ENCODE peak calls at places on chromosomes 12 and 14, in seven cellular contexts. G is RWPE1; R is stimulated activated CD8-positive, alpha-beta memory T cell treated with anti-CD3 and anti-CD28 coated beads, Interleukin-2, amount 100 ng/mL, for 48 hours; O is activated T-cell treated with anti-CD3 and anti-CD28 coated beads, Interleukin-2, amount 50 U/mL, for 48 hours; A is amniotic stem cell; H is Jurkat, Clone E6-1; K is NCI-H1694. L is an unnamed sample.

GRCh38 chr12:122082621-122083356 is 4.2 kb downstream of the MLXIP start:
- DNase-seq in G (no peak), R (no peak), O (no peak), A (no peak), H (peak), K (no peak), L (no peak)

GRCh38 chr12:49554266-49554665 is 13.7 kb downstream of the MCRS1 start:
- DNase-seq in G (no peak), R (no peak), O (no peak), A (no peak), H (no peak), K (no peak), L (no peak)

GRCh38 chr12:122080149-122081107 is 1.9 kb downstream of the MLXIP start:
- DNase-seq in G (peak), R (no peak), O (peak), A (peak), H (no peak), K (no peak), L (peak)

GRCh38 chr14:75003250-75004027 is 718 bp downstream of the EIF2B2 start:
- DNase-seq in G (no peak), R (no peak), O (peak), A (no peak), H (no peak), K (no peak), L (no peak)

GRCh38 chr12:42421844-42422779 is 96.1 kb downstream of the PPHLN1 start:
- DNase-seq in G (no peak), R (no peak), O (no peak), A (peak), H (no peak), K (no peak), L (no peak)

GRCh38 chr12:94263905-94264655 is 115.7 kb downstream of the PLXNC1 start:
- DNase-seq in G (no peak), R (no peak), O (no peak), A (no peak), H (no peak), K (no peak), L (no peak)

GRCh38 chr12:53077030-53077429 is 2.2 kb downstream of the SPRYD3 start:
- DNase-seq in G (no peak), R (no peak), O (no peak), A (no peak), H (no peak), K (no peak), L (no peak)

GRCh38 chr12:93563807-93564538 is 8.5 kb upstream of the SOCS2 start:
- DNase-seq in G (peak), R (no peak), O (no peak), A (no peak), H (peak), K (peak), L (no peak)

GRCh38 chr14:99322731-99323599 is 51.0 kb upstream of the BCL11B start:
- DNase-seq in G (no peak), R (no peak), O (no peak), A (no peak), H (no peak), K (no peak), L (no peak)

GRCh38 chr12:6872073-6873048 is 742 bp downstream of the SPSB2 start:
- DNase-seq in G (peak), R (peak), O (peak), A (peak), H (peak), K (peak), L (peak)

GRCh38 chr12:81123611-81124010 is 45.7 kb downstream of the ACSS3 start:
- DNase-seq in G (no peak), R (no peak), O (no peak), A (no peak), H (no peak), K (no peak), L (no peak)

GRCh38 chr14:100404419-100404818 is 81.3 kb downstream of the SLC25A47 start:
- DNase-seq in G (no peak), R (no peak), O (no peak), A (no peak), H (no peak), K (no peak), L (no peak)

GRCh38 chr14:50425816-50426215 is 29.1 kb upstream of the CDKL1 start:
- DNase-seq in G (no peak), R (no peak), O (no peak), A (no peak), H (no peak), K (no peak), L (no peak)

GRCh38 chr14:35078082-35078481 is 32.0 kb downstream of the FAM177A1 start:
- DNase-seq in G (no peak), R (no peak), O (no peak), A (no peak), H (no peak), K (no peak), L (no peak)

GRCh38 chr12:67006612-67007011 is 262.5 kb upstream of the CAND1 start:
- DNase-seq in G (no peak), R (no peak), O (no peak), A (no peak), H (no peak), K (no peak), L (no peak)

GRCh38 chr12:118377005-118377890 is 893 bp downstream of the SUDS3 start:
- DNase-seq in G (no peak), R (no peak), O (peak), A (no peak), H (peak), K (no peak), L (no peak)

GRCh38 chr12:4630262-4630661 is 18.6 kb downstream of the AKAP3 start:
- DNase-seq in G (no peak), R (no peak), O (no peak), A (no peak), H (no peak), K (no peak), L (no peak)

GRCh38 chr12:64061868-64062375 is 160.2 kb downstream of the KICS2 start:
- DNase-seq in G (no peak), R (no peak), O (no peak), A (no peak), H (no peak), K (no peak), L (no peak)

GRCh38 chr14:103607039-103607668 is 21.9 kb upstream of the KLC1 start:
- DNase-seq in G (peak), R (peak), O (peak), A (no peak), H (peak), K (peak), L (peak)

GRCh38 chr12:118821386-118821928 is 159.9 kb upstream of the SRRM4 start:
- DNase-seq in G (no peak), R (no peak), O (no peak), A (no peak), H (no peak), K (no peak), L (no peak)

GRCh38 chr14:99995700-99996356 is 69.4 kb upstream of the EVL start:
- DNase-seq in G (peak), R (peak), O (peak), A (no peak), H (peak), K (peak), L (peak)

GRCh38 chr14:51119411-51120051 is 24.6 kb upstream of the TRIM9 start:
- DNase-seq in G (no peak), R (no peak), O (no peak), A (no peak), H (no peak), K (no peak), L (no peak)